ENCODE peak calls at places on chromosome 16, in five cellular contexts. K is fibroblast of the aortic adventitia, D is heart right ventricle, C is PC-9, B is brain microvascular endothelial cell. I is an unnamed sample.

GRCh38 chr16:31010539-31010938 is at the start of gene STX1B:
- DNase-seq in K (no peak), D (no peak), C (no peak), B (no peak), I (peak)

GRCh38 chr16:71249399-71249798 is 18.9 kb upstream of the HYDIN start:
- DNase-seq in K (no peak), D (no peak), C (no peak), B (no peak), I (no peak)

GRCh38 chr16:81521141-81521626 is 76.6 kb downstream of the CMIP start:
- DNase-seq in K (no peak), D (no peak), C (no peak), B (no peak), I (no peak)

GRCh38 chr16:75591001-75591852 is 25.0 kb downstream of the GABARAPL2 start:
- DNase-seq in K (peak), D (peak), C (no peak), B (peak), I (peak)

GRCh38 chr16:81885976-81886586 is 107.0 kb downstream of the PLCG2 start:
- DNase-seq in K (peak), D (no peak), C (no peak), B (peak), I (peak)

GRCh38 chr16:74623214-74623842 is 16.4 kb upstream of the GLG1 start:
- DNase-seq in K (peak), D (no peak), C (no peak), B (no peak), I (no peak)

GRCh38 chr16:15575293-15576049 is 67.5 kb downstream of the MARF1 start:
- DNase-seq in K (no peak), D (no peak), C (no peak), B (no peak), I (no peak)

GRCh38 chr16:31472559-31473203 is 729 bp downstream of the TGFB1I1 start:
- DNase-seq in K (peak), D (peak), C (peak), B (peak), I (peak)

GRCh38 chr16:70370924-70371323 is 24.2 kb downstream of the DDX19A start:
- DNase-seq in K (no peak), D (no peak), C (no peak), B (no peak), I (no peak)

GRCh38 chr16:13269359-13269758 is 368.0 kb downstream of the SHISA9 start:
- DNase-seq in K (no peak), D (no peak), C (no peak), B (no peak), I (no peak)

GRCh38 chr16:14309001-14309886 is 238.1 kb downstream of the MRTFB start:
- DNase-seq in K (no peak), D (no peak), C (peak), B (no peak), I (peak)

GRCh38 chr16:87056083-87056482 is 261.1 kb downstream of the C16orf95 start:
- DNase-seq in K (peak), D (no peak), C (no peak), B (peak), I (peak)

DNA sequence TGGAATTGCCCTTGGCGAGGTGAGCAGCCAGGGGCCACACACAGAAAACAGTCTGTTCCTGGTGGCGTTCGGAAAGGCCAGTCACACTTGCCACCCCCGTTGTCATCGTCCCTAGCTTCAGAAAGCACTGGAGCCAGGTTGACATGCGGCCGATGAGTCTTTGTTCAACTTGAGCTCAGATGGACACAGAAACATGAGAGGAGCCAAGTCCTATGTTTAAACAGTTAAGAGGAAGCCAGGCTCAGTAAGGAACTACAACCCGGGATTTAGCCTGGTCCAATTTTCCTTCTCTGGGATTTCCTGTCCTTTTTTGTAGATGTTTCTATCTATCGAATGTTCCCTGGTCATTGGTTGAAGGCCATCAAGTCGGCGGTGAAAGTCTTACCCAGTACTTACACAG is 19.5 kb downstream of the SALL1 start:
- DNase-seq in K (no peak), D (no peak), C (no peak), B (no peak), I (no peak)
- TF ChIP-seq CTCF in K (no peak), D (no peak), C (no peak), B (no peak), I (no peak)

DNA sequence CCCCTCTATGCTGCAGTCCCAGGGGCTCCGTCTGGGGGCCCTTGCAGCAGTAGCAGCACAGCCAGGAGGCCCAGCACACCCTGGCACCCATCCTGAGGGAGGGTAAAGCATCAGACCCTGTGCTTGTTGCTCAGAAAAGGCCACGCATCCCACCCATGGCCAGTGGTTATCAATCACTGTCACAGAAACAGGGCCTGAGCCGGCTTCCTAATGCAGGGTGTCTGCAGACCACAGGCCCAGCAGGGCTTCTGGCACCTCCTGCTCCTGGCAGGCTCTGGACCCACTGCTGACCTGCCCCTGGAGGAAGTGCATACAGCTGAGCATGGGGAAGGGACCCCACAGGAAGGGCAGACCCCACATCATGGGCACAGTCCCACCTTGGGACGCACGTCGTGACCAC is 26.9 kb upstream of the CDH15 start:
- DNase-seq in K (no peak), D (no peak), C (no peak), B (no peak), I (no peak)
- H3K4me3 ChIP-seq in K (no peak), D (no peak), C (no peak), B (no peak), I (no peak)

GRCh38 chr16:4192206-4192605 is 49.7 kb downstream of the SRL start:
- DNase-seq in K (no peak), D (no peak), C (no peak), B (no peak), I (no peak)
- TF ChIP-seq CTCF in K (no peak), D (no peak), C (no peak), B (no peak), I (no peak)

GRCh38 chr16:67885976-67886375 is 1.3 kb downstream of the NRN1L start:
- DNase-seq in K (no peak), D (no peak), C (no peak), B (no peak), I (no peak)

GRCh38 chr16:67883146-67883871 is 1.4 kb upstream of the NRN1L start:
- DNase-seq in K (no peak), D (no peak), C (no peak), B (no peak), I (no peak)

GRCh38 chr16:67883872-67884261 is 818 bp upstream of the NRN1L start:
- DNase-seq in K (peak), D (peak), C (no peak), B (no peak), I (peak)

GRCh38 chr16:67885545-67885944 is 860 bp downstream of the NRN1L start:
- DNase-seq in K (no peak), D (no peak), C (no peak), B (no peak), I (no peak)

GRCh38 chr16:67884684-67885083 is at the start of gene NRN1L:
- DNase-seq in K (peak), D (peak), C (no peak), B (peak), I (peak)
- H3K4me3 ChIP-seq in K (no peak), D (no peak), C (no peak), B (no peak), I (no peak)

GRCh38 chr16:72493681-72494415 is 321.9 kb upstream of the PMFBP1 start:
- DNase-seq in K (peak), D (no peak), C (no peak), B (no peak), I (peak)
- TF ChIP-seq CTCF in K (no peak), D (no peak), C (no peak), B (no peak), I (no peak)

DNA sequence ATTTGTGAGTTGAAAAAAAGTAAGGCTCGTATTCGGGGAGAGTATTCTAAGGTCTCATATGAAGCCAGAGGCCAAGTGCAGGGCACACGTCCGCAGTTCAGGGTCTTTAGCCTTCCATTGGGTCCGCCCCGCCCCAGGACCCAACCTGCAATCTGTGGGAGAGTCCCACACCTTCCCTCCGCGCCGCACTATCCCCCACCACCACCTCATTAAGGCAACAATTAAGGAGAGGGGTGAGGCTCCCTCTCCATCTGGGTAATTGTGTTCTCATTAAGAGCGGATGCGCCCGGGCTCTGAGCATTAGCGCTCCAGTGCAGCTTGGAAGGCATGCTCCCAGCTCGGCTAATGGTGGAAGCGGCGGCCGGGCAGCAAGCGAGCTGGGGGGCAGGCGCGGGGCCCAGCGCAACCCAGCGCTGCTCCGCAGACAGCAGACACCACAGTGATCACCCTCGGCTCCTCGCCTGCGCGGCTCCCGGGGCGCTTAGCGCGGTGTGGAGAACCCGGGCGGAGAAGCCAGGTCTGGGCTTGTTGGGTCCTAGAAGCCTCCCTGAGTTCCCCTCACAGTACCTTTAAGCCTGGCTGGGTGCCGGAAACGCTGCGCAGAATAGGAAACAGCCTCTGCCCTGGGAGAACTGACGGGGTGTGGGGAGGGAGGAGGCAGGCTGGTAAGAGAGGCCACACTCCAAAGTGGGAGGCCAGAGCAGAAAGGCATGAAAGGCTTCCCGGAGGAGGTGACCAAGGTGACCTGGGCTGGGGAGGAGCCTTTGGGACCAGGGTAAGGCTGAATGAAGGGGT is 6.5 kb downstream of the CBLN1 start:
- DNase-seq in K (no peak), D (no peak), C (no peak), B (no peak), I (no peak)
- H3K4me3 ChIP-seq in K (no peak), D (no peak), C (no peak), B (no peak), I (no peak)

GRCh38 chr16:4270595-4270994 is 2.2 kb downstream of the TFAP4 start:
- DNase-seq in K (no peak), D (no peak), C (no peak), B (no peak), I (no peak)

GRCh38 chr16:4273858-4274291 is 1.1 kb upstream of the TFAP4 start:
- DNase-seq in K (peak), D (peak), C (peak), B (no peak), I (peak)

GRCh38 chr16:4272114-4272954 is 489 bp downstream of the TFAP4 start:
- DNase-seq in K (no peak), D (peak), C (no peak), B (no peak), I (no peak)

GRCh38 chr16:4270091-4270490 is 2.7 kb downstream of the TFAP4 start:
- DNase-seq in K (no peak), D (no peak), C (no peak), B (no peak), I (no peak)

GRCh38 chr16:4271176-4272113 is 1.4 kb downstream of the TFAP4 start:
- DNase-seq in K (peak), D (peak), C (peak), B (peak), I (peak)
- TF ChIP-seq CTCF in K (no peak), D (peak), C (no peak), B (no peak), I (no peak)

GRCh38 chr16:56632848-56633365 is 448 bp downstream of the MT1M start:
- DNase-seq in K (no peak), D (no peak), C (no peak), B (no peak), I (no peak)
- H3K4me3 ChIP-seq in K (peak), D (peak), C (no peak), B (peak), I (peak)

GRCh38 chr16:17083628-17084027 is 387.1 kb downstream of the XYLT1 start:
- DNase-seq in K (no peak), D (no peak), C (no peak), B (no peak), I (no peak)
- TF ChIP-seq CTCF in K (no peak), D (no peak), C (no peak), B (no peak), I (no peak)

DNA sequence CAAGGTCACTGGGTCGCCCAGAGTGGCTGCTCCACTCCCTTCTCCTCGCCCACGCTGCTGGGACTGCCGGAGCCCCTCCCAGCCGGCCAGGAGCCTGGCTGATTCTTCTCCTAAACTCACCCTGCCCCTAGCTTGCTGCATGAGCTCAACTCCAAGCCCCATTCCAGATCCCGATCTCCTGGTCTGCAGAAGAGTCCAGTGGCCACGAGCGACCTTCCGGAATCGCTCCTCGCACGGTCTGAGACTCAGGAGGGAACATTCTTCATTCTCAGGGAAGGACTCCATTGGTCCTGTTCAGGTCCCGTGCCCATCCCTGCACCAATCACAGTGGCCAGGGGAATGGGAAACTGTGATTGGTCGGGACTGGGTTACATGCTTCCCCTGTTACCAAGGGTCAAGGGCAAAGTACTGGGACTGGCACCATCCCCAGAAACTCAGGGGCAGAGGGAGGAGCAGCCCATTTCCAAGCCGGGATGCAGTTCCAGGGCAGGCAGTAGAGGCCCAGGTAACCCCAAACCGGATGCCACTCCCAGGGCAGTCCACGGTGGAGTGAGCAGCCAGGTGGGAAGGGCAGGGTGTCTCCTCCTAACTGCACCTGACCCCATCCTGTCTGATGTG is 24.5 kb upstream of the CIBAR2 start:
- DNase-seq in K (peak), D (peak), C (no peak), B (no peak), I (peak)
- H3K4me3 ChIP-seq in K (peak), D (peak), C (peak), B (peak), I (peak)